ENCODE peak calls at places on chromosomes 3 and 15, in six cellular contexts. J is endothelial cell of umbilical vein, A is HepG2, V is A549, Y is H1, N is K562. Q is an unnamed sample.

GRCh38 chr15:77542491-77543001 is 90.2 kb downstream of the LINGO1 start:
- DNase-seq in J (no peak), A (no peak), V (no peak), Y (no peak), N (no peak), Q (no peak)

GRCh38 chr15:96395687-96396086 is 65.2 kb downstream of the NR2F2 start:
- DNase-seq in J (no peak), A (peak; percentile 19), V (no peak), Y (no peak), N (no peak), Q (no peak)

GRCh38 chr3:70090322-70090913 is 90.9 kb downstream of the SAMMSON start:
- DNase-seq in J (peak; percentile 52), A (no peak), V (peak; percentile 31), Y (no peak), N (peak; percentile 27), Q (peak; percentile 1)

GRCh38 chr3:10669490-10670048 is 146.5 kb upstream of the SLC6A11 start:
- DNase-seq in J (no peak), A (no peak), V (no peak), Y (no peak), N (no peak), Q (no peak)

GRCh38 chr3:151015762-151016161 is 43.2 kb upstream of the CLRN1 start:
- DNase-seq in J (no peak), A (no peak), V (no peak), Y (no peak), N (no peak), Q (no peak)

GRCh38 chr15:77058468-77058867 is 12.4 kb downstream of the TSPAN3 start:
- DNase-seq in J (no peak), A (no peak), V (no peak), Y (no peak), N (no peak), Q (no peak)

GRCh38 chr3:167493240-167493639 is 19.4 kb upstream of the SERPINI2 start:
- DNase-seq in J (no peak), A (peak; percentile 22), V (peak; percentile 0), Y (peak; percentile 65), N (no peak), Q (peak; percentile 5)

GRCh38 chr15:101637549-101638318 is 14.4 kb downstream of the TM2D3 start:
- DNase-seq in J (no peak), A (no peak), V (no peak), Y (no peak), N (no peak), Q (no peak)

GRCh38 chr15:75508741-75509532 is 57.4 kb upstream of the SIN3A start:
- DNase-seq in J (peak; percentile 58), A (peak; percentile 23), V (peak; percentile 33), Y (no peak), N (peak; percentile 39), Q (peak; percentile 57)

GRCh38 chr3:27914199-27914598 is 192.1 kb upstream of the EOMES start:
- DNase-seq in J (no peak), A (peak; percentile 3), V (no peak), Y (peak; percentile 53), N (no peak), Q (peak; percentile 29)

GRCh38 chr15:91942676-91943417 is 89.3 kb downstream of the SLCO3A1 start:
- DNase-seq in J (no peak), A (peak; percentile 27), V (peak; percentile 64), Y (no peak), N (no peak), Q (peak; percentile 98)

GRCh38 chr15:76206325-76206976 is 104.8 kb downstream of the ETFA start:
- DNase-seq in J (peak; percentile 71), A (no peak), V (no peak), Y (no peak), N (no peak), Q (no peak)

GRCh38 chr3:87006844-87007439 is 16.0 kb upstream of the VGLL3 start:
- DNase-seq in J (no peak), A (no peak), V (no peak), Y (no peak), N (no peak), Q (peak; percentile 5)

GRCh38 chr15:99556010-99556409 is 9.8 kb upstream of the MEF2A start:
- DNase-seq in J (no peak), A (no peak), V (no peak), Y (no peak), N (no peak), Q (no peak)

GRCh38 chr3:150760431-150761200 is 2.4 kb downstream of the SIAH2 start:
- DNase-seq in J (no peak), A (no peak), V (no peak), Y (no peak), N (no peak), Q (no peak)

GRCh38 chr15:61411941-61412510 is 182.9 kb upstream of the RORA start:
- DNase-seq in J (peak; percentile 1), A (no peak), V (no peak), Y (no peak), N (no peak), Q (no peak)

GRCh38 chr3:49610881-49611280 is 56.6 kb downstream of the BSN start:
- DNase-seq in J (no peak), A (peak; percentile 24), V (no peak), Y (no peak), N (no peak), Q (no peak)

GRCh38 chr3:114451561-114452018 is 157.8 kb downstream of the TIGIT start:
- DNase-seq in J (peak; percentile 66), A (peak; percentile 3), V (no peak), Y (no peak), N (no peak), Q (no peak)

GRCh38 chr3:28901029-28901428 is 379.8 kb upstream of the RBMS3 start:
- DNase-seq in J (no peak), A (no peak), V (no peak), Y (no peak), N (no peak), Q (no peak)

GRCh38 chr15:78177447-78177873 is 28.3 kb downstream of the IDH3A start:
- DNase-seq in J (peak; percentile 26), A (peak; percentile 30), V (peak; percentile 61), Y (peak; percentile 88), N (peak; percentile 72), Q (peak; percentile 62)

GRCh38 chr3:157066335-157067071 is 93.4 kb downstream of the CCNL1 start:
- DNase-seq in J (no peak), A (no peak), V (no peak), Y (no peak), N (no peak), Q (no peak)

GRCh38 chr3:144363856-144364255 is 392.2 kb downstream of the DIPK2A start:
- DNase-seq in J (no peak), A (no peak), V (no peak), Y (no peak), N (no peak), Q (no peak)

GRCh38 chr15:37289109-37289765 is 188.9 kb upstream of the MEIS2 start:
- DNase-seq in J (no peak), A (peak; percentile 1), V (no peak), Y (no peak), N (no peak), Q (peak; percentile 13)
- TF ChIP-seq MAX in J (no peak), A (no peak), V (no peak), Y (no peak), N (no peak), Q (no peak)

DNA sequence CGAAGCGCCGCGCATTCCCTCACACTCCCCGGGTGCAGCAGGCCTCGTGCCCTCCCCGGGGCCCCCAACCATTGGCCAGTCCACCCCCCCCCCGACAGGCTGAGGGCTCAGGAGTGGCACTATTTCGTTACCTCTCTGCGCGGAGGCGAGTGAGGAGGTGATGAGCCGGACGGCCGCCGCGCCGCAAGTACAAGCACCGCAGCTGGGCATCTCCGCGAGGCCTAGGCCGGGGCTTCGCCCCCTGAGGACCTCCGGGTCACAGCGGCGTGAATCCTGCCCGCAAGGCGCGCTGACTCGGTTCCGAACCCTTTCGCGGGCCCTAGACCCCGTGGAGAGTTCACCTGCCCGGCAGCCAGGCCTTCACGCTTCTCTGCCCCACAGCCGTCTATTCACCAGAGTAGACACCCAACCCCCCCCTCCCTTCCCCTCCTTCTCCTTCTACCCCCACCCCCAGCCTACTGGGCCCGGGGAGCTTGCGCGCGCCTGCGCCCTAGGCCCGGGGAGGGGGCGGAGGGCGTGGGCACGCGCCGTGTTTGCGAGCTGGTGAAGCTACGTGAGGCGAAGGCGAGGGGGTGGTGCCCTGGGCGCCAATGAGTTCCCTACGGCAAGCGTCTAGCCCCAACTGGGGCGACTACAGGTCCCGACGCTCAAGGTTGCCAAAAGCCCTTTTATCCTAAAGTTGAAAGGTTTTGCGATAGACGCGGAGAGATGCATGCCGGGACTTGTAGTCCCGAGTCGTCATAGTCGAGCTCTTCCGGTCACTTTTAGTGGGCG is at the start of gene CLPX:
- DNase-seq in J (peak; percentile 94), A (peak; percentile 96), V (peak; percentile 93), Y (peak; percentile 87), N (peak; percentile 98), Q (peak; percentile 97)
- TF ChIP-seq POLR2A in J (peak; percentile 47), A (peak; percentile 89), V (peak; percentile 58), Y (peak; percentile 86), N (peak; percentile 79), Q (peak; percentile 70)

GRCh38 chr3:56849698-56850097 is 47.9 kb upstream of the ARHGEF3 start:
- DNase-seq in J (no peak), A (no peak), V (no peak), Y (no peak), N (no peak), Q (no peak)

GRCh38 chr3:56856686-56857577 is 55.2 kb upstream of the ARHGEF3 start:
- DNase-seq in J (no peak), A (no peak), V (no peak), Y (no peak), N (peak; percentile 40), Q (no peak)

GRCh38 chr3:56855856-56856538 is 54.2 kb upstream of the ARHGEF3 start:
- DNase-seq in J (peak; percentile 67), A (peak; percentile 37), V (no peak), Y (peak; percentile 75), N (peak; percentile 6), Q (peak; percentile 45)

GRCh38 chr3:56854856-56855620 is 53.3 kb upstream of the ARHGEF3 start:
- DNase-seq in J (peak; percentile 43), A (no peak), V (no peak), Y (no peak), N (no peak), Q (no peak)

DNA sequence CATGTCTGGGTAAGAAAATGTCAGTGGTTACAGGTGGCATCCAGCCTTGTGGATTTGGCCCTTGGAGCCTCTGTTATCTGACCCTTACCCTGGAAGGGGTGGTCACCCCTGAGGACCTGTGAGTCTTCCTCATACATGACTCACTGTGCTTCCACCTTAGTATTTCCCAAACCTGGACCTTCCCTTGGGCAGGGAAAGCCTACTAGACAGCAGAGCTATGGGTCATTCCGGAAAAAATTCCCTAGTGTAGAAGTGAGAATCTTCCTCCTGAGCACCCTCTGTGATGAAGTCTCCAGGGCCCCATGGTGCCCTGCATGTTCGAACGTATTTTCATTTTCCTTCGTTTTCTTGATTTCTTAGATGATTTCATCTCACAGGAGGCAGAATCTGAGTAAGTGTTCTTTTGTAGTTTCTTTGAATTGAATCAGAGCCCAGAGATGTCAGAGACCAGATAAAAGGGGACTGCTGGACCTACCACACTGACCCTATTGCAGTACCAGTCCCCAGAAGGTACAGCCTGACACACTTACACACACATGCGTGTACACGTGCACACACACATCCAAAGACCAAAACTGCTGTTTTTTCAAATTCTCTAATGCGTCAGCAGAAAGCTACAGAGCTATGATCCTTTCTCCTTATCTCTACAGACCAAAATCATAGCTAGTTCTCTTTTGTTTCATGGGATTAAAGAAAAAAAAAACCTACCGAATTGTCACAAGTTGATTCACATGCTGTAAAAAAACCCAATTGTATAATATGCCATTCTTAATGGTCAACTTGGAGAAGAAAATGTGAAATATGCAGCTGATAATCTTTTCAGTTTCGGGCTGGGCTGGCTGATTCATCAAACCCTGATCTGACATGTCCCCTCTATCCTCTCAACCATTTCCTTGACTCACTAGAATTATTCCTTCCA is 50.5 kb upstream of the ARHGEF3 start:
- DNase-seq in J (no peak), A (no peak), V (no peak), Y (no peak), N (no peak), Q (no peak)
- TF ChIP-seq MAX in J (no peak), A (no peak), V (no peak), Y (no peak), N (no peak), Q (no peak)

GRCh38 chr15:67105065-67105951 is 39.9 kb downstream of the SMAD3 start:
- DNase-seq in J (peak; percentile 96), A (peak; percentile 93), V (peak; percentile 97), Y (no peak), N (no peak), Q (no peak)
- TF ChIP-seq POLR2A in J (no peak), A (no peak), V (no peak), Y (no peak), N (no peak), Q (no peak)

Q was measured in NB4.